ENCODE peak calls at places on chromosomes 3 and 15, in five cellular contexts. O, X, N, W and R are unnamed samples.

GRCh38 chr3:65466300-65466988 is 572.3 kb downstream of the MAGI1 start:
- DNase-seq in O (no peak), X (no peak), N (peak), W (no peak), R (no peak)

GRCh38 chr3:184713521-184713920 is 1.7 kb upstream of the MAGEF1 start:
- DNase-seq in O (no peak), X (no peak), N (no peak), W (no peak), R (no peak)

GRCh38 chr3:55009372-55009771 is 81.5 kb upstream of the LRTM1 start:
- DNase-seq in O (no peak), X (no peak), N (no peak), W (no peak), R (no peak)

GRCh38 chr3:152574461-152575079 is 260.4 kb upstream of the P2RY1 start:
- DNase-seq in O (no peak), X (peak), N (no peak), W (no peak), R (peak)

GRCh38 chr15:52010633-52011595 is 8.1 kb upstream of the MAPK6 start:
- DNase-seq in O (no peak), X (no peak), N (no peak), W (peak), R (peak)

GRCh38 chr15:63379492-63380150 is 2.0 kb downstream of the CA12 start:
- DNase-seq in O (no peak), X (no peak), N (no peak), W (no peak), R (no peak)

GRCh38 chr3:143314291-143315093 is 194.9 kb downstream of the CHST2 start:
- DNase-seq in O (no peak), X (no peak), N (no peak), W (no peak), R (no peak)

GRCh38 chr3:140898340-140899180 is 43.1 kb upstream of the SLC25A36 start:
- DNase-seq in O (no peak), X (peak), N (no peak), W (peak), R (no peak)

GRCh38 chr3:109943181-109943580 is 605.8 kb upstream of the DPPA4 start:
- DNase-seq in O (no peak), X (no peak), N (no peak), W (no peak), R (no peak)

GRCh38 chr3:134809412-134810051 is 14.5 kb downstream of the EPHB1 start:
- DNase-seq in O (no peak), X (no peak), N (no peak), W (no peak), R (no peak)

GRCh38 chr3:184040010-184040409 is 8.5 kb downstream of the HTR3D start:
- DNase-seq in O (no peak), X (peak), N (peak), W (no peak), R (no peak)

GRCh38 chr3:68057637-68058320 is 403.4 kb upstream of the SUCLG2 start:
- DNase-seq in O (peak), X (no peak), N (no peak), W (no peak), R (no peak)

GRCh38 chr3:31433679-31433992 is 99.1 kb upstream of the STT3B start:
- DNase-seq in O (no peak), X (no peak), N (no peak), W (no peak), R (no peak)

GRCh38 chr3:42578054-42578453 is 3.7 kb downstream of the SEC22C start:
- DNase-seq in O (no peak), X (no peak), N (no peak), W (no peak), R (no peak)

GRCh38 chr15:83323296-83323711 is 38.8 kb upstream of the BNC1 start:
- DNase-seq in O (no peak), X (peak), N (no peak), W (no peak), R (no peak)

GRCh38 chr3:65890328-65890727 is 148.4 kb downstream of the MAGI1 start:
- DNase-seq in O (no peak), X (no peak), N (no peak), W (no peak), R (no peak)